ENCODE peak calls at places on chromosome 1, in seven cellular contexts. One of them, this sample, is unnamed.
A peak's percentile ranks its signal among the peaks of the same experiment; 100 is the strongest.

GRCh38 chr1:50097041-50097739 is 11.5 kb upstream of the ELAVL4 start:
- DNase-seq in neural crest cell: no peak
- DNase-seq in pancreas: no peak
- DNase-seq in thyroid gland: no peak
- DNase-seq in dorsolateral prefrontal cortex: no peak
- DNase-seq in neural progenitor cell: no peak
- DNase-seq in astrocyte: no peak
- DNase-seq in this sample: no peak

GRCh38 chr1:114854693-114855320 is at the start of gene SYCP1:
- DNase-seq in neural crest cell: no peak
- DNase-seq in pancreas: no peak
- DNase-seq in thyroid gland: no peak
- DNase-seq in dorsolateral prefrontal cortex: no peak
- DNase-seq in neural progenitor cell: peak; percentile 6
- DNase-seq in astrocyte: no peak
- DNase-seq in this sample: no peak

GRCh38 chr1:220370041-220370700 is 97.9 kb upstream of the RAB3GAP2 start:
- DNase-seq in neural crest cell: no peak
- DNase-seq in pancreas: no peak
- DNase-seq in thyroid gland: no peak
- DNase-seq in dorsolateral prefrontal cortex: no peak
- DNase-seq in neural progenitor cell: peak; percentile 30
- DNase-seq in astrocyte: peak; percentile 95
- DNase-seq in this sample: no peak

GRCh38 chr1:182720465-182720864 is 36.1 kb upstream of the RGS8 start:
- DNase-seq in neural crest cell: no peak
- DNase-seq in pancreas: no peak
- DNase-seq in thyroid gland: no peak
- DNase-seq in dorsolateral prefrontal cortex: no peak
- DNase-seq in neural progenitor cell: peak; percentile 37
- DNase-seq in astrocyte: no peak
- DNase-seq in this sample: no peak

GRCh38 chr1:60831780-60832179 is 250.6 kb upstream of the NFIA start:
- DNase-seq in neural crest cell: no peak
- DNase-seq in pancreas: no peak
- DNase-seq in thyroid gland: no peak
- DNase-seq in dorsolateral prefrontal cortex: no peak
- DNase-seq in neural progenitor cell: no peak
- DNase-seq in astrocyte: no peak
- DNase-seq in this sample: no peak

GRCh38 chr1:62735491-62736171 is 47.4 kb upstream of the DOCK7 start:
- DNase-seq in neural crest cell: no peak
- DNase-seq in pancreas: no peak
- DNase-seq in thyroid gland: no peak
- DNase-seq in dorsolateral prefrontal cortex: no peak
- DNase-seq in neural progenitor cell: no peak
- DNase-seq in astrocyte: peak; percentile 67
- DNase-seq in this sample: no peak

GRCh38 chr1:11692899-11693590 is 1.5 kb downstream of the DRAXIN start:
- DNase-seq in neural crest cell: no peak
- DNase-seq in pancreas: no peak
- DNase-seq in thyroid gland: no peak
- DNase-seq in dorsolateral prefrontal cortex: no peak
- DNase-seq in neural progenitor cell: peak; percentile 13
- DNase-seq in astrocyte: peak; percentile 82
- DNase-seq in this sample: no peak

GRCh38 chr1:39757501-39757900 is 13.6 kb downstream of the OXCT2 start:
- DNase-seq in neural crest cell: no peak
- DNase-seq in pancreas: no peak
- DNase-seq in thyroid gland: no peak
- DNase-seq in dorsolateral prefrontal cortex: no peak
- DNase-seq in neural progenitor cell: no peak
- DNase-seq in astrocyte: no peak
- DNase-seq in this sample: no peak

GRCh38 chr1:147292012-147292411 is 49.5 kb downstream of the CHD1L start:
- DNase-seq in neural crest cell: no peak
- DNase-seq in pancreas: no peak
- DNase-seq in thyroid gland: no peak
- DNase-seq in dorsolateral prefrontal cortex: no peak
- DNase-seq in neural progenitor cell: no peak
- DNase-seq in astrocyte: peak; percentile 88
- DNase-seq in this sample: no peak

GRCh38 chr1:81412954-81413353 is 387.8 kb upstream of the ADGRL2 start:
- DNase-seq in neural crest cell: no peak
- DNase-seq in pancreas: no peak
- DNase-seq in thyroid gland: no peak
- DNase-seq in dorsolateral prefrontal cortex: no peak
- DNase-seq in neural progenitor cell: peak; percentile 37
- DNase-seq in astrocyte: no peak
- DNase-seq in this sample: no peak

GRCh38 chr1:221543529-221544120 is 198.3 kb downstream of the DUSP10 start:
- DNase-seq in neural crest cell: no peak
- DNase-seq in pancreas: no peak
- DNase-seq in thyroid gland: peak; percentile 36
- DNase-seq in dorsolateral prefrontal cortex: no peak
- DNase-seq in neural progenitor cell: peak; percentile 23
- DNase-seq in astrocyte: peak; percentile 9
- DNase-seq in this sample: no peak

GRCh38 chr1:65090406-65090805 is 57.6 kb upstream of the AK4 start:
- DNase-seq in neural crest cell: no peak
- DNase-seq in pancreas: no peak
- DNase-seq in thyroid gland: no peak
- DNase-seq in dorsolateral prefrontal cortex: no peak
- DNase-seq in neural progenitor cell: no peak
- DNase-seq in astrocyte: no peak
- DNase-seq in this sample: no peak

GRCh38 chr1:18480315-18481189 is at the start of gene KLHDC7A:
- DNase-seq in neural crest cell: no peak
- DNase-seq in pancreas: peak; percentile 93
- DNase-seq in thyroid gland: peak; percentile 96
- DNase-seq in dorsolateral prefrontal cortex: peak; percentile 71
- DNase-seq in neural progenitor cell: peak; percentile 75
- DNase-seq in astrocyte: no peak
- DNase-seq in this sample: no peak

GRCh38 chr1:192954705-192955265 is 104.4 kb downstream of the UCHL5 start:
- DNase-seq in neural crest cell: no peak
- DNase-seq in pancreas: no peak
- DNase-seq in thyroid gland: no peak
- DNase-seq in dorsolateral prefrontal cortex: no peak
- DNase-seq in neural progenitor cell: no peak
- DNase-seq in astrocyte: no peak
- DNase-seq in this sample: no peak

GRCh38 chr1:181655756-181656155 is 172.4 kb downstream of the CACNA1E start:
- DNase-seq in neural crest cell: no peak
- DNase-seq in pancreas: no peak
- DNase-seq in thyroid gland: no peak
- DNase-seq in dorsolateral prefrontal cortex: no peak
- DNase-seq in neural progenitor cell: no peak
- DNase-seq in astrocyte: peak; percentile 52
- DNase-seq in this sample: no peak

GRCh38 chr1:165207774-165208359 is 148.6 kb downstream of the LMX1A start:
- DNase-seq in neural crest cell: no peak
- DNase-seq in pancreas: no peak
- DNase-seq in thyroid gland: no peak
- DNase-seq in dorsolateral prefrontal cortex: no peak
- DNase-seq in neural progenitor cell: no peak
- DNase-seq in astrocyte: no peak
- DNase-seq in this sample: no peak
- TF ChIP-seq CTCF in neural crest cell: no peak
- TF ChIP-seq CTCF in pancreas: no peak
- TF ChIP-seq CTCF in thyroid gland: no peak
- TF ChIP-seq CTCF in dorsolateral prefrontal cortex: no peak
- TF ChIP-seq CTCF in neural progenitor cell: no peak
- TF ChIP-seq CTCF in astrocyte: no peak
- TF ChIP-seq CTCF in this sample: no peak

GRCh38 chr1:35560256-35561225 is 2.9 kb downstream of the NCDN start:
- DNase-seq in neural crest cell: no peak
- DNase-seq in pancreas: peak; percentile 95
- DNase-seq in thyroid gland: no peak
- DNase-seq in dorsolateral prefrontal cortex: peak; percentile 92
- DNase-seq in neural progenitor cell: no peak
- DNase-seq in astrocyte: no peak
- DNase-seq in this sample: no peak
- TF ChIP-seq CTCF in neural crest cell: no peak
- TF ChIP-seq CTCF in pancreas: no peak
- TF ChIP-seq CTCF in thyroid gland: no peak
- TF ChIP-seq CTCF in dorsolateral prefrontal cortex: no peak
- TF ChIP-seq CTCF in neural progenitor cell: no peak
- TF ChIP-seq CTCF in astrocyte: no peak
- TF ChIP-seq CTCF in this sample: no peak

GRCh38 chr1:156359973-156360372 is 9.0 kb upstream of the RHBG start:
- DNase-seq in neural crest cell: no peak
- DNase-seq in pancreas: no peak
- DNase-seq in thyroid gland: no peak
- DNase-seq in dorsolateral prefrontal cortex: no peak
- DNase-seq in neural progenitor cell: peak; percentile 64
- DNase-seq in astrocyte: no peak
- DNase-seq in this sample: no peak
- TF ChIP-seq CTCF in neural crest cell: peak; percentile 37
- TF ChIP-seq CTCF in pancreas: no peak
- TF ChIP-seq CTCF in thyroid gland: no peak
- TF ChIP-seq CTCF in dorsolateral prefrontal cortex: no peak
- TF ChIP-seq CTCF in neural progenitor cell: peak; percentile 51
- TF ChIP-seq CTCF in astrocyte: peak; percentile 21
- TF ChIP-seq CTCF in this sample: no peak

DNA sequence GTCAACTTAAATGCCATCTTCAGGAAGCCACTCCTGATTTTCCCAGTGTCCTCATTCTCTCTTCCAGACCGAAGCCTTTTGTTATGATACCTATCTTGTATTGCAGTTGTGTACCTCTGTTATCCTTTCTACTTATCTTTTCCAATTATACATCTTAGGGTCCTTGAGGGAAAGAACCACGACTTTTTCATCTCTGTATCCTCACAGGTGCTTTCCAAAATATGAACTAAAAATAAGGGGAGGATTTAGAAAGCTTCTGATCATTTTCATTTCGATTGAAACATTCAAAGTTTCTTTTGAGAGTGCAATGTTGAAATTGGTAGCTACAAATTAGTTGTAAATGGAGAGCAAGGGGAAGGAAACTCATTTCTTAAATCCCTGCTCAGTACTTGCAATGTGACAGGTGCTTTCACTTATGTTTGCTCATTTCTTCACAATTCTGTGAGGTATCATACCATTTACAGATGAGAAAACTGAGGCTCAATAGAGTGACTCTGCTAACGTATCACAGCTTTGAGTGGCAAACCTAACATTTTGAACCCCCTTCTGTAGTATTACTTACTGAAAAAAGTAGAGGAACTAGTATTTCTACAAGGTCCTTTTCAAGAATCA is 24.2 kb downstream of the SLC19A2 start:
- DNase-seq in neural crest cell: no peak
- DNase-seq in pancreas: no peak
- DNase-seq in thyroid gland: no peak
- DNase-seq in dorsolateral prefrontal cortex: no peak
- DNase-seq in neural progenitor cell: no peak
- DNase-seq in astrocyte: no peak
- DNase-seq in this sample: no peak
- TF ChIP-seq CTCF in neural crest cell: no peak
- TF ChIP-seq CTCF in pancreas: no peak
- TF ChIP-seq CTCF in thyroid gland: no peak
- TF ChIP-seq CTCF in dorsolateral prefrontal cortex: no peak
- TF ChIP-seq CTCF in neural progenitor cell: no peak
- TF ChIP-seq CTCF in astrocyte: no peak
- TF ChIP-seq CTCF in this sample: no peak

GRCh38 chr1:6581561-6582305 is 1.9 kb downstream of the ZBTB48 start:
- DNase-seq in neural crest cell: no peak
- DNase-seq in pancreas: no peak
- DNase-seq in thyroid gland: no peak
- DNase-seq in dorsolateral prefrontal cortex: no peak
- DNase-seq in neural progenitor cell: no peak
- DNase-seq in astrocyte: no peak
- DNase-seq in this sample: no peak
- TF ChIP-seq CTCF in neural crest cell: no peak
- TF ChIP-seq CTCF in pancreas: no peak
- TF ChIP-seq CTCF in thyroid gland: no peak
- TF ChIP-seq CTCF in dorsolateral prefrontal cortex: no peak
- TF ChIP-seq CTCF in neural progenitor cell: no peak
- TF ChIP-seq CTCF in astrocyte: no peak
- TF ChIP-seq CTCF in this sample: no peak

GRCh38 chr1:28141685-28142084 is 34.8 kb downstream of the PTAFR start:
- DNase-seq in neural crest cell: no peak
- DNase-seq in pancreas: no peak
- DNase-seq in thyroid gland: no peak
- DNase-seq in dorsolateral prefrontal cortex: no peak
- DNase-seq in neural progenitor cell: no peak
- DNase-seq in astrocyte: no peak
- DNase-seq in this sample: no peak
- TF ChIP-seq CTCF in neural crest cell: no peak
- TF ChIP-seq CTCF in pancreas: no peak
- TF ChIP-seq CTCF in thyroid gland: no peak
- TF ChIP-seq CTCF in dorsolateral prefrontal cortex: no peak
- TF ChIP-seq CTCF in neural progenitor cell: no peak
- TF ChIP-seq CTCF in astrocyte: no peak
- TF ChIP-seq CTCF in this sample: no peak